ENCODE peak calls at places on chromosomes 1 and 21, in five cellular contexts. One of them, this sample, is unnamed.

GRCh38 chr1:216140650-216141547 is 282.3 kb downstream of the USH2A start:
- DNase-seq in spleen: no peak
- DNase-seq in Panc1: no peak
- DNase-seq in upper lobe of left lung: no peak
- DNase-seq in sigmoid colon: no peak
- DNase-seq in this sample: no peak

GRCh38 chr21:29677326-29677725 is 262.5 kb downstream of the GRIK1 start:
- DNase-seq in spleen: no peak
- DNase-seq in Panc1: no peak
- DNase-seq in upper lobe of left lung: no peak
- DNase-seq in sigmoid colon: no peak
- DNase-seq in this sample: no peak

GRCh38 chr1:53088616-53089300 is 26.7 kb downstream of the PODN start:
- DNase-seq in spleen: no peak
- DNase-seq in Panc1: no peak
- DNase-seq in upper lobe of left lung: no peak
- DNase-seq in sigmoid colon: no peak
- DNase-seq in this sample: no peak

GRCh38 chr1:6130036-6130435 is 50.1 kb downstream of the CHD5 start:
- DNase-seq in spleen: peak; percentile 49
- DNase-seq in Panc1: no peak
- DNase-seq in upper lobe of left lung: no peak
- DNase-seq in sigmoid colon: peak; percentile 57
- DNase-seq in this sample: no peak

GRCh38 chr1:160755864-160756616 is 17.0 kb downstream of the SLAMF7 start:
- DNase-seq in spleen: no peak
- DNase-seq in Panc1: no peak
- DNase-seq in upper lobe of left lung: no peak
- DNase-seq in sigmoid colon: no peak
- DNase-seq in this sample: no peak

GRCh38 chr1:212731630-212732029 is 32.0 kb upstream of the BATF3 start:
- DNase-seq in spleen: no peak
- DNase-seq in Panc1: no peak
- DNase-seq in upper lobe of left lung: no peak
- DNase-seq in sigmoid colon: no peak
- DNase-seq in this sample: no peak

GRCh38 chr1:48889088-48889487 is 112.4 kb upstream of the BEND5 start:
- DNase-seq in spleen: no peak
- DNase-seq in Panc1: no peak
- DNase-seq in upper lobe of left lung: no peak
- DNase-seq in sigmoid colon: no peak
- DNase-seq in this sample: no peak

GRCh38 chr1:27031235-27032118 is 18.8 kb upstream of the TENT5B start:
- DNase-seq in spleen: peak; percentile 83
- DNase-seq in Panc1: no peak
- DNase-seq in upper lobe of left lung: peak; percentile 93
- DNase-seq in sigmoid colon: peak; percentile 93
- DNase-seq in this sample: no peak

GRCh38 chr21:36141513-36141925 is 6.6 kb downstream of the CBR3 start:
- DNase-seq in spleen: peak; percentile 88
- DNase-seq in Panc1: no peak
- DNase-seq in upper lobe of left lung: peak; percentile 54
- DNase-seq in sigmoid colon: peak; percentile 88
- DNase-seq in this sample: no peak

GRCh38 chr1:225477296-225477911 is 49.6 kb upstream of the LBR start:
- DNase-seq in spleen: no peak
- DNase-seq in Panc1: no peak
- DNase-seq in upper lobe of left lung: no peak
- DNase-seq in sigmoid colon: no peak
- DNase-seq in this sample: peak; percentile 25

GRCh38 chr1:57188169-57188568 is 222.4 kb upstream of the C8B start:
- DNase-seq in spleen: no peak
- DNase-seq in Panc1: no peak
- DNase-seq in upper lobe of left lung: no peak
- DNase-seq in sigmoid colon: no peak
- DNase-seq in this sample: no peak

GRCh38 chr1:228464487-228464983 is 22.6 kb upstream of the RNF187 start:
- DNase-seq in spleen: peak; percentile 90
- DNase-seq in Panc1: no peak
- DNase-seq in upper lobe of left lung: peak; percentile 80
- DNase-seq in sigmoid colon: peak; percentile 78
- DNase-seq in this sample: no peak

GRCh38 chr1:66503841-66504470 is 30.0 kb upstream of the SGIP1 start:
- DNase-seq in spleen: no peak
- DNase-seq in Panc1: no peak
- DNase-seq in upper lobe of left lung: no peak
- DNase-seq in sigmoid colon: no peak
- DNase-seq in this sample: no peak

GRCh38 chr1:59125154-59125553 is 171.7 kb upstream of the FGGY start:
- DNase-seq in spleen: no peak
- DNase-seq in Panc1: no peak
- DNase-seq in upper lobe of left lung: no peak
- DNase-seq in sigmoid colon: no peak
- DNase-seq in this sample: no peak

GRCh38 chr1:86104606-86105532 is 51.7 kb downstream of the COL24A1 start:
- DNase-seq in spleen: no peak
- DNase-seq in Panc1: no peak
- DNase-seq in upper lobe of left lung: peak; percentile 27
- DNase-seq in sigmoid colon: no peak
- DNase-seq in this sample: no peak

GRCh38 chr1:157496121-157496526 is 56.2 kb downstream of the FCRL5 start:
- DNase-seq in spleen: no peak
- DNase-seq in Panc1: peak; percentile 24
- DNase-seq in upper lobe of left lung: no peak
- DNase-seq in sigmoid colon: no peak
- DNase-seq in this sample: no peak

GRCh38 chr1:89990976-89991831 is 3.7 kb upstream of the ZNF326 start:
- DNase-seq in spleen: no peak
- DNase-seq in Panc1: no peak
- DNase-seq in upper lobe of left lung: no peak
- DNase-seq in sigmoid colon: no peak
- DNase-seq in this sample: no peak

GRCh38 chr1:2248854-2249558 is 20.9 kb downstream of the SKI start:
- DNase-seq in spleen: peak; percentile 56
- DNase-seq in Panc1: no peak
- DNase-seq in upper lobe of left lung: peak; percentile 39
- DNase-seq in sigmoid colon: no peak
- DNase-seq in this sample: no peak

GRCh38 chr1:53470584-53470983 is 11.4 kb downstream of the DMRTB1 start:
- DNase-seq in spleen: no peak
- DNase-seq in Panc1: no peak
- DNase-seq in upper lobe of left lung: no peak
- DNase-seq in sigmoid colon: no peak
- DNase-seq in this sample: no peak

GRCh38 chr1:153794671-153795324 is 19.6 kb downstream of the SLC27A3 start:
- DNase-seq in spleen: no peak
- DNase-seq in Panc1: no peak
- DNase-seq in upper lobe of left lung: peak; percentile 70
- DNase-seq in sigmoid colon: peak; percentile 69
- DNase-seq in this sample: peak; percentile 71

GRCh38 chr1:71053146-71053545 is 5.5 kb upstream of the PTGER3 start:
- DNase-seq in spleen: no peak
- DNase-seq in Panc1: no peak
- DNase-seq in upper lobe of left lung: no peak
- DNase-seq in sigmoid colon: no peak
- DNase-seq in this sample: no peak

GRCh38 chr1:155529929-155530328 is 32.7 kb downstream of the ASH1L start:
- DNase-seq in spleen: no peak
- DNase-seq in Panc1: no peak
- DNase-seq in upper lobe of left lung: no peak
- DNase-seq in sigmoid colon: no peak
- DNase-seq in this sample: no peak

DNA sequence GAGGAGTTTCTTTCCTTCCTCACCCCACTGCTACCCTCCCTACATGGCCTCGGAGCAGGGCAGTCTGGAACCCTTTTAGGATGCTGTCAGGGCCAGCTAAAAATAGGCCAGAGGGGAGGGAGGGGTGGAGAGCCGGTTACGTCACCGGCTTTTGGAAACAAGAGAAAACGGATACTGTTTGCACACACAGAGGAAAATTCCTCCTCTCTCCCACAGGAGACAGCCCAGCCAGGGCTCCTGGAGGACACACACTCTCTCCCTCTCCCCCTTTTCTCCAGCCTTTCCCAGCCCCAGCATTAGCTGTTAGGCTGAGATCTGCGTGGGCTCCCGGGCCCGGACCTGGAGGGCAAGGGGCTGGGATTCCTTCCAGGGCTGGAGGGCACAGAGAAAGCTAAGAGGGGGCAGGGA is 20.0 kb upstream of the ALDH4A1 start:
- DNase-seq in spleen: no peak
- DNase-seq in Panc1: no peak
- DNase-seq in upper lobe of left lung: no peak
- DNase-seq in sigmoid colon: peak; percentile 97
- DNase-seq in this sample: no peak
- TF ChIP-seq POLR2AphosphoS5 in spleen: peak; percentile 69
- TF ChIP-seq POLR2AphosphoS5 in Panc1: no peak
- TF ChIP-seq POLR2AphosphoS5 in upper lobe of left lung: peak; percentile 60
- TF ChIP-seq POLR2AphosphoS5 in sigmoid colon: peak; percentile 85
- TF ChIP-seq POLR2AphosphoS5 in this sample: peak; percentile 88

DNA sequence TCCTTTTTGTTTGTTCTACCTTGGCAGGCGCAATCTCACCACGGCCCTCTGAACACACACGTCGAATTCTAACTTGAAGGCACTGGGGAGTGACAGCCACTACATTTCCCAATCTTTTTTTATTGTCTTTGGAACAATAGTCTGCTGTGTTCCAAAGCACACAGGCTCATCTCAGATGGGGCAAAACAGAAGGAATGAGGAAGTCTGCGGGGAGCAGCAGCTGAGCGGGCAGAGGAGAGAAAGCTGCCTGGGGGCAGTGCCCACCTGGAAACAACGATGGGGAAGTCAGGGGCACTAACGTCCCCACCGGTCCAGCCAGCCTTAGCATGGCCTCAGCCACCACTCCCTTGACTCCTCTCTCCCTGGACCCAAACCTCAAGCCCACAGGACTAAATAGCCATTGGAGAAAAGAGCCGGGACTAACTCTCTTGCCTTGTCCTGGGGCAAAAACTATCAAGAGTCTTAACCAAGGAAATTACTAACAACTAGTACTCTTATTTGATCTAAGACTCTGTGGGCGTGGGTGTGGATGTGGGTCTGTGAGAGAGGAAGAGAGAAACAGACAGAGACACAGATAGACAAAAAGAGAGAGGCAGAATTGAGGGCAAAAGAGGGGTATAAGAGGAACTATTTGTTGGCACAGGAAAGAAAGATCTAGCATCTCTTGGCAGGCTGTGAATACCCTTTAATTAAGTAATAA is 34.2 kb downstream of the SYF2 start:
- DNase-seq in spleen: no peak
- DNase-seq in Panc1: no peak
- DNase-seq in upper lobe of left lung: no peak
- DNase-seq in sigmoid colon: no peak
- DNase-seq in this sample: no peak
- TF ChIP-seq POLR2AphosphoS5 in spleen: no peak
- TF ChIP-seq POLR2AphosphoS5 in Panc1: no peak
- TF ChIP-seq POLR2AphosphoS5 in upper lobe of left lung: no peak
- TF ChIP-seq POLR2AphosphoS5 in sigmoid colon: no peak
- TF ChIP-seq POLR2AphosphoS5 in this sample: no peak

DNA sequence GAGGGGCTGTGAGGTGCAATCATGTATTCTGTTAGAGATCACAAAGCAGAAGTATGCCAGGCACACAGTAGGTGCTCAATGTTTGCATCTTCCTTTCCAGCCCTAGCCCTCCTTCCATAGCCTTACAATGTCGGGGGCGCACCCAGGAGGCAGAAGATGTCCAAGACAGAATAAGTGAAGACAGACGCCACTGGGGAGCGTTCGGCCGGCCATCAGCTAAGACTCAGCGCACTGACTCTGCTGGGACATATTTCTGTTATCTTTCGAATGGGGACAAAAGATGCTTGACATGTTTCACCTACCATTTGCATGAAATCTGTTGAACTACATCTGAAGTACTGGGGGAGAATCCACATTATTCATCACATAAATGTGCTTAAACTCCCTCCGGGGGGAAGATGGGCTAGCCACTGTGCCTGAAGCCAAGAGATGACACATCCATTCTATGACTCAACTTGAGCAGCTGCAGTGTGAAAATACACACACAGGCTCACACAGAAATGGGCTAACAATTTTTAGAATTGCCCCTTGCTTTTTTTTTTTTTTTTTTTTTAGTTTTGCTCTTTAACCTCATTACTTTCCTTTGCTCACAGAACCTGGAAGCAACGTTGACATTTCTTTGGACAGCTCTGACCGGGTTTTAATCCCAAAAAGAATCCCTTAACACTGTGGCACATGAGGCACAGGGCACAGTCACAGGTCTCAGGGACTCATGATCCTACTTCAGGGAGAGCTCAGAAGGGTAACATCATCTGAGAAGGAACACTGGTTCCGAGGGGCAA is 7.9 kb downstream of the TIAM1 start:
- DNase-seq in spleen: no peak
- DNase-seq in Panc1: no peak
- DNase-seq in upper lobe of left lung: peak; percentile 20
- DNase-seq in sigmoid colon: peak; percentile 70
- DNase-seq in this sample: no peak
- TF ChIP-seq POLR2AphosphoS5 in spleen: no peak
- TF ChIP-seq POLR2AphosphoS5 in Panc1: no peak
- TF ChIP-seq POLR2AphosphoS5 in upper lobe of left lung: no peak
- TF ChIP-seq POLR2AphosphoS5 in sigmoid colon: no peak
- TF ChIP-seq POLR2AphosphoS5 in this sample: no peak

DNA sequence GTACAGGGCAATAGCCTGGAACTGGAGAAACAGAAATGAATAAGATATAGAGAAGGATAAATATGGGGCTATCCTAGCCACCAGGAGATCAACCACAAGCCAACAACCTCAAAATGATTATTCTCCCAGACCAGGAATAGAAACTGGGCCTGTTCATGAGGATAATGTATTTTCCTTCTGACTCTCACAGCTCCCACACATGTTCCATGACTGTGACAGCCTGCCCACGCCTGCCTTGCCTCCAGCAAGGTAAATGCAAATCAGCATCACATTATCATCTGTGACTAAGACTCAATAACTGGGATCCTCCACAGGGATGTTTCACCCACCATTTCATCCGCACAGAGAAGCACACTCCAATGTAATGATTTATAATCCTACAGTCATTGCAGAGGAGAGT is 3.3 kb downstream of the ENSA start:
- DNase-seq in spleen: no peak
- DNase-seq in Panc1: no peak
- DNase-seq in upper lobe of left lung: no peak
- DNase-seq in sigmoid colon: no peak
- DNase-seq in this sample: no peak
- TF ChIP-seq POLR2AphosphoS5 in spleen: no peak
- TF ChIP-seq POLR2AphosphoS5 in Panc1: no peak
- TF ChIP-seq POLR2AphosphoS5 in upper lobe of left lung: no peak
- TF ChIP-seq POLR2AphosphoS5 in sigmoid colon: no peak
- TF ChIP-seq POLR2AphosphoS5 in this sample: no peak

GRCh38 chr1:68231627-68232303 is 558 bp downstream of the WLS start:
- DNase-seq in spleen: no peak
- DNase-seq in Panc1: no peak
- DNase-seq in upper lobe of left lung: no peak
- DNase-seq in sigmoid colon: peak; percentile 92
- DNase-seq in this sample: peak; percentile 91
- TF ChIP-seq POLR2AphosphoS5 in spleen: peak; percentile 38
- TF ChIP-seq POLR2AphosphoS5 in Panc1: no peak
- TF ChIP-seq POLR2AphosphoS5 in upper lobe of left lung: peak; percentile 62
- TF ChIP-seq POLR2AphosphoS5 in sigmoid colon: peak; percentile 98
- TF ChIP-seq POLR2AphosphoS5 in this sample: peak; percentile 35